ENCODE peak calls at places on chromosomes 16 and 17, in eight cellular contexts. One of them, this sample, is unnamed. For H3K36me3 and H3K4me1, the result is how much of the 10 kb centered on the place peaks cover.

GRCh38 chr16:72923757-72924156 is 124.2 kb downstream of the ZFHX3 start:
- DNase-seq in neuronal stem cell: no peak
- DNase-seq in adrenal gland: no peak
- DNase-seq in sigmoid colon: peak
- DNase-seq in MM.1S: no peak
- DNase-seq in IMR-90: no peak
- DNase-seq in heart left ventricle: no peak
- DNase-seq in ovary: no peak
- DNase-seq in this sample: no peak

GRCh38 chr16:17476414-17477259 is 5.9 kb upstream of the XYLT1 start:
- DNase-seq in MM.1S: peak
- DNase-seq in neuronal stem cell: no peak
- DNase-seq in adrenal gland: peak
- DNase-seq in IMR-90: peak
- DNase-seq in ovary: peak
- DNase-seq in sigmoid colon: no peak
- DNase-seq in heart left ventricle: peak
- DNase-seq in this sample: peak

GRCh38 chr16:73735018-73735417 is 561.6 kb upstream of the PSMD7 start:
- DNase-seq in ovary: no peak
- DNase-seq in IMR-90: peak
- DNase-seq in heart left ventricle: no peak
- DNase-seq in sigmoid colon: no peak
- DNase-seq in adrenal gland: no peak
- DNase-seq in MM.1S: no peak
- DNase-seq in neuronal stem cell: no peak
- DNase-seq in this sample: no peak

GRCh38 chr16:53224932-53225533 is 170.2 kb downstream of the CHD9 start:
- DNase-seq in heart left ventricle: no peak
- DNase-seq in IMR-90: peak
- DNase-seq in neuronal stem cell: no peak
- DNase-seq in ovary: no peak
- DNase-seq in adrenal gland: no peak
- DNase-seq in sigmoid colon: no peak
- DNase-seq in MM.1S: peak
- DNase-seq in this sample: no peak

GRCh38 chr16:700684-701584 is 4.7 kb downstream of the FBXL16 start:
- DNase-seq in neuronal stem cell: peak
- DNase-seq in adrenal gland: no peak
- DNase-seq in heart left ventricle: no peak
- DNase-seq in MM.1S: no peak
- DNase-seq in sigmoid colon: no peak
- DNase-seq in IMR-90: no peak
- DNase-seq in ovary: no peak
- DNase-seq in this sample: no peak

GRCh38 chr16:10738231-10739077 is 5.2 kb upstream of the NUBP1 start:
- DNase-seq in adrenal gland: peak
- DNase-seq in MM.1S: peak
- DNase-seq in sigmoid colon: peak
- DNase-seq in neuronal stem cell: no peak
- DNase-seq in ovary: peak
- DNase-seq in IMR-90: peak
- DNase-seq in heart left ventricle: peak
- DNase-seq in this sample: no peak

GRCh38 chr16:2915196-2915929 is 3.6 kb downstream of the FLYWCH1 start:
- DNase-seq in ovary: no peak
- DNase-seq in heart left ventricle: no peak
- DNase-seq in MM.1S: peak
- DNase-seq in adrenal gland: no peak
- DNase-seq in neuronal stem cell: no peak
- DNase-seq in IMR-90: no peak
- DNase-seq in sigmoid colon: no peak
- DNase-seq in this sample: no peak

GRCh38 chr17:17698869-17699351 is 17.7 kb downstream of the RAI1 start:
- DNase-seq in neuronal stem cell: no peak
- DNase-seq in ovary: no peak
- DNase-seq in IMR-90: peak
- DNase-seq in heart left ventricle: no peak
- DNase-seq in sigmoid colon: peak
- DNase-seq in MM.1S: no peak
- DNase-seq in adrenal gland: peak
- DNase-seq in this sample: no peak

GRCh38 chr16:12132290-12132689 is 155.8 kb downstream of the SNX29 start:
- DNase-seq in adrenal gland: no peak
- DNase-seq in heart left ventricle: no peak
- DNase-seq in IMR-90: peak
- DNase-seq in neuronal stem cell: no peak
- DNase-seq in sigmoid colon: no peak
- DNase-seq in MM.1S: no peak
- DNase-seq in ovary: no peak
- DNase-seq in this sample: no peak

GRCh38 chr16:85523602-85524364 is 89.3 kb upstream of the GSE1 start:
- DNase-seq in sigmoid colon: peak
- DNase-seq in MM.1S: no peak
- DNase-seq in ovary: peak
- DNase-seq in heart left ventricle: peak
- DNase-seq in adrenal gland: no peak
- DNase-seq in neuronal stem cell: no peak
- DNase-seq in IMR-90: peak
- DNase-seq in this sample: no peak

GRCh38 chr16:55120408-55120807 is 189.7 kb downstream of the IRX5 start:
- DNase-seq in sigmoid colon: no peak
- DNase-seq in neuronal stem cell: no peak
- DNase-seq in heart left ventricle: no peak
- DNase-seq in IMR-90: no peak
- DNase-seq in adrenal gland: no peak
- DNase-seq in ovary: no peak
- DNase-seq in MM.1S: no peak
- DNase-seq in this sample: no peak

GRCh38 chr17:76966486-76967181 is 98.4 kb downstream of the MGAT5B start:
- DNase-seq in MM.1S: no peak
- DNase-seq in ovary: no peak
- DNase-seq in sigmoid colon: no peak
- DNase-seq in adrenal gland: no peak
- DNase-seq in IMR-90: no peak
- DNase-seq in heart left ventricle: no peak
- DNase-seq in neuronal stem cell: no peak
- DNase-seq in this sample: no peak

GRCh38 chr17:22373911-22374310 is 681.6 kb downstream of the KCNJ18 start:
- DNase-seq in heart left ventricle: no peak
- DNase-seq in MM.1S: no peak
- DNase-seq in adrenal gland: no peak
- DNase-seq in sigmoid colon: no peak
- DNase-seq in IMR-90: no peak
- DNase-seq in neuronal stem cell: no peak
- DNase-seq in ovary: no peak
- DNase-seq in this sample: no peak

GRCh38 chr16:2339521-2340484 is 725 bp downstream of the ABCA3 start:
- DNase-seq in neuronal stem cell: peak
- DNase-seq in ovary: peak
- DNase-seq in heart left ventricle: peak
- DNase-seq in MM.1S: peak
- DNase-seq in sigmoid colon: peak
- DNase-seq in IMR-90: no peak
- DNase-seq in adrenal gland: peak
- DNase-seq in this sample: no peak

GRCh38 chr17:16975266-16975651 is 3.3 kb upstream of the TNFRSF13B start:
- DNase-seq in IMR-90: no peak
- DNase-seq in neuronal stem cell: no peak
- DNase-seq in adrenal gland: no peak
- DNase-seq in ovary: no peak
- DNase-seq in sigmoid colon: peak
- DNase-seq in heart left ventricle: no peak
- DNase-seq in MM.1S: peak
- DNase-seq in this sample: no peak

GRCh38 chr17:7466644-7467341 is 12.6 kb downstream of the ZBTB4 start:
- DNase-seq in MM.1S: no peak
- DNase-seq in adrenal gland: peak
- DNase-seq in ovary: peak
- DNase-seq in IMR-90: peak
- DNase-seq in neuronal stem cell: no peak
- DNase-seq in heart left ventricle: peak
- DNase-seq in sigmoid colon: peak
- DNase-seq in this sample: no peak

GRCh38 chr17:68780561-68780960 is 174.6 kb downstream of the ABCA8 start:
- DNase-seq in sigmoid colon: no peak
- DNase-seq in MM.1S: no peak
- DNase-seq in ovary: no peak
- DNase-seq in adrenal gland: no peak
- DNase-seq in neuronal stem cell: no peak
- DNase-seq in IMR-90: no peak
- DNase-seq in heart left ventricle: no peak
- DNase-seq in this sample: no peak

DNA sequence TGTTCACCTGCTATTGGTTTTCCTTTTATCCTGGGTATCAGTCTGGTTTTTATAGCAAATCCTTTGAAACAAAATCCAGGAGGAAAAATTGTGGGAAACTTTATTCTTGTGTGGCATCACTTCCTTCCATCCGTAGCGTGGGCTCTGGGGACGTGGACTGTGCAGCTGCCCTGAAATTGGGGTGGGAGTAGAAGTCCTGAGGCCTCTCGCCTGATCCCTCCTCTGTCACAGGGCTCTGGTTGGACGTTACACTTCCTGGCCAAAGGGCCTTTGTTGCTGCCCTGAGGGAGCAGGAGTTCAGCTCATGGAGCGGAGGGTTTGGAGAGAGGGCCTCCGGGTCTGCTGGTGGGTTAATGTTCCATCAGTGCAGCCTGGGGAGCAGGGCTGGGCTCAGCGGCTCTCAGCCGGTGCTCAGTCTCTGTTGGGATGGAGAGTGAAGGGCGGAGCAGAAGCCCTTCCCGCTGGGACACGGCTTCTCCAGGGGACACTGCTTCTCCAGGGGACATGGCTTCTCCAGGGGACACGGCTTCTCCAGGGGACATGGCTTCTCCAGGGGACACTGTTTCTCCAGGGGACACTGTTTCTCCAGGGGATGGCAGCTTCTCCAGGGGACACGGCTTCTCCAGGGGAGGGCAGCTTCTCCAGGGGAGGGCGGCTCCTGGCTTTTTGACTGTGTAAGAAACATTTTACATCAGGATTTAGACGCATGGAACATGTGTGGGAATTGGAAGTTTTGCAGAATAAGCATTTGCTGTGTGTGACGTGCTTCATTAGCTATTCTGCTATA is 15.2 kb upstream of the RPL13 start:
- DNase-seq in IMR-90: no peak
- DNase-seq in MM.1S: no peak
- DNase-seq in ovary: no peak
- DNase-seq in neuronal stem cell: no peak
- DNase-seq in heart left ventricle: no peak
- DNase-seq in sigmoid colon: no peak
- DNase-seq in adrenal gland: no peak
- DNase-seq in this sample: no peak
- H3K36me3 ChIP-seq in IMR-90: half or more
- H3K36me3 ChIP-seq in MM.1S: under half
- H3K36me3 ChIP-seq in ovary: under half
- H3K36me3 ChIP-seq in neuronal stem cell: under half
- H3K36me3 ChIP-seq in heart left ventricle: under half
- H3K36me3 ChIP-seq in sigmoid colon: half or more
- H3K36me3 ChIP-seq in adrenal gland: half or more
- H3K36me3 ChIP-seq in this sample: under half

GRCh38 chr17:40514013-40514875 is 12.8 kb upstream of the TNS4 start:
- DNase-seq in IMR-90: no peak
- DNase-seq in MM.1S: no peak
- DNase-seq in neuronal stem cell: no peak
- DNase-seq in sigmoid colon: peak
- DNase-seq in adrenal gland: no peak
- DNase-seq in ovary: no peak
- DNase-seq in heart left ventricle: no peak
- DNase-seq in this sample: no peak
- H3K4me1 ChIP-seq in IMR-90: under half
- H3K4me1 ChIP-seq in MM.1S: under half
- H3K4me1 ChIP-seq in neuronal stem cell: under half
- H3K4me1 ChIP-seq in sigmoid colon: under half
- H3K4me1 ChIP-seq in adrenal gland: under half
- H3K4me1 ChIP-seq in ovary: under half
- H3K4me1 ChIP-seq in heart left ventricle: under half
- H3K4me1 ChIP-seq in this sample: under half

DNA sequence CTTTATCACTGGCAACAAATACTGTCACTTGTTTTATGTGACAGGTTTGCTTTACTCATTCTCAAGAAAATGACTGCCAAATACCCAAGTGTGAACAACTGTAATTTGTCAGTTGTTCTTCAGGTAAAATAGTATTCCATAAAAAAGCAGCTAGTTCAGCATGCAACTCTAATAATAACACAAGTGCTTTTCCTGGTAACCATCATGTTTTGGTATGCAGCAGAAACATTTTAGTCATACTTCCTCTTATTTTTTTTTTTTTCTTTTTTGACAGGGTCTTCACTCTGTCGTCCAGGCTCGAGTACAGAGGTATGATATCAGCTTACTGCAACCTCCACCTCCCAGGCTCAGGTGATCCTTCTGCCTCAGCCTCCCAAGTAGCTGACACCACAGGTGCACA is 4.6 kb downstream of the TERF2 start:
- DNase-seq in neuronal stem cell: no peak
- DNase-seq in MM.1S: no peak
- DNase-seq in sigmoid colon: no peak
- DNase-seq in heart left ventricle: no peak
- DNase-seq in ovary: no peak
- DNase-seq in IMR-90: peak
- DNase-seq in adrenal gland: no peak
- DNase-seq in this sample: no peak
- H3K36me3 ChIP-seq in neuronal stem cell: under half
- H3K36me3 ChIP-seq in MM.1S: under half
- H3K36me3 ChIP-seq in sigmoid colon: under half
- H3K36me3 ChIP-seq in heart left ventricle: under half
- H3K36me3 ChIP-seq in ovary: under half
- H3K36me3 ChIP-seq in IMR-90: under half
- H3K36me3 ChIP-seq in adrenal gland: half or more
- H3K36me3 ChIP-seq in this sample: under half

DNA sequence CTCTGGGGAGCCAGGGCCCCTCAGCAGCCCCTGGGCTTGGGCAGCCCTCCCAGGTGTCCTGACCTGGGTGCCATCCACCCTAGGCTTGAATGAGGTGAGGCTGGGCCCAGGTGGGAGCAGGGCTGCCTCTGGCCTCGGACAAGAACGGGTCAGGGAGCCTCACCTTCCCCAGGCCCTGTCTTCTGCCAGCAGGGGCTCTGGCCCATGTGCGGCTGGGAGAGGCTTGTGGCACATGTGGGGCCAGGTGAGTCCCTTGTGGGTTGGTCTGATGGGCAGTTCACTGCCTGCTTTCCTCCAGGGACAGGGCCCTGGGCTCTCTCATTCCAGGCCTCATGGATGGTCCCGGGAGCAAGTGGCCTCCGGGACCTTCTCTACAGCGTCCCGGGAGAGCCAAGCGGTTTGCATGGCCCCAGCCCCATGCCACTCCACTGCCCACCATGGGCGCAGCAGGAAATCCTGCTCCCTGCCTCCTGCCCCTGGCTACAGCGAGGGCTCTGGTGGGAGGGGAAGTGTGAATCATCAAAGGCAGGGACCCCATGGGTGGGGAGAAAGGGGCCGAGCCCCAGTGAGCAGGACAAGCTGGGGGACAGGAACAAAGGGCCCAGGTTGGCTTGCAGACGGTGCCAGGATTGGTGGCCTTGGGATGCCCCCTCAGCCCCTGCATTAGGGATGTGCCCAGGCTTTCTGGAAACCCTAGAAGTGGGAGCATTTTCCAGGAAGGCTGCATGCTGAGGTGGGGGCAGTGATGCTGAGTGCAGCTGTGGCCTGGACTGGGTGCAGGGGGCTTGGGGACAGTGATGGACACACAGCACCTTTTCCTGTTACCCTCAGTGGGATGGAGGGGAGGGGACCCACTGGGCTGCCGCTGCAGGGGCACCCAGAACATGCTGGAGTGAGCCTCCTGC is 12.2 kb downstream of the VASN start:
- DNase-seq in ovary: no peak
- DNase-seq in heart left ventricle: no peak
- DNase-seq in MM.1S: no peak
- DNase-seq in adrenal gland: no peak
- DNase-seq in IMR-90: no peak
- DNase-seq in sigmoid colon: no peak
- DNase-seq in neuronal stem cell: no peak
- DNase-seq in this sample: no peak
- H3K4me1 ChIP-seq in ovary: under half
- H3K4me1 ChIP-seq in heart left ventricle: under half
- H3K4me1 ChIP-seq in MM.1S: under half
- H3K4me1 ChIP-seq in adrenal gland: under half
- H3K4me1 ChIP-seq in IMR-90: under half
- H3K4me1 ChIP-seq in sigmoid colon: under half
- H3K4me1 ChIP-seq in neuronal stem cell: under half
- H3K4me1 ChIP-seq in this sample: under half